ENCODE peak calls at places on chromosomes 6 and 20, in eight cellular contexts. One of them, this sample, is unnamed.

GRCh38 chr6:165244524-165245247 is 64.7 kb downstream of the C6orf118 start:
- DNase-seq in A549: no peak
- DNase-seq in HCT116: no peak
- DNase-seq in SK-N-SH: no peak
- DNase-seq in WTC11: no peak
- DNase-seq in endothelial cell of umbilical vein: no peak
- DNase-seq in K562: no peak
- DNase-seq in NB4: no peak
- DNase-seq in this sample: peak; percentile 52

GRCh38 chr6:46262928-46263708 is 92.3 kb upstream of the ENPP5 start:
- DNase-seq in A549: no peak
- DNase-seq in HCT116: no peak
- DNase-seq in SK-N-SH: no peak
- DNase-seq in WTC11: no peak
- DNase-seq in endothelial cell of umbilical vein: no peak
- DNase-seq in K562: no peak
- DNase-seq in NB4: no peak
- DNase-seq in this sample: no peak

GRCh38 chr6:112258636-112259336 is 4.4 kb upstream of the LAMA4 start:
- DNase-seq in A549: no peak
- DNase-seq in HCT116: no peak
- DNase-seq in SK-N-SH: no peak
- DNase-seq in WTC11: no peak
- DNase-seq in endothelial cell of umbilical vein: no peak
- DNase-seq in K562: no peak
- DNase-seq in NB4: no peak
- DNase-seq in this sample: no peak

GRCh38 chr20:63863798-63864544 is 1.1 kb upstream of the TPD52L2 start:
- DNase-seq in A549: peak; percentile 85
- DNase-seq in HCT116: peak; percentile 60
- DNase-seq in SK-N-SH: peak; percentile 77
- DNase-seq in WTC11: peak; percentile 65
- DNase-seq in endothelial cell of umbilical vein: peak; percentile 84
- DNase-seq in K562: peak; percentile 78
- DNase-seq in NB4: peak; percentile 99
- DNase-seq in this sample: peak; percentile 23

GRCh38 chr6:108690326-108691000 is 129.7 kb downstream of the FOXO3 start:
- DNase-seq in A549: no peak
- DNase-seq in HCT116: no peak
- DNase-seq in SK-N-SH: no peak
- DNase-seq in WTC11: no peak
- DNase-seq in endothelial cell of umbilical vein: no peak
- DNase-seq in K562: no peak
- DNase-seq in NB4: no peak
- DNase-seq in this sample: no peak

GRCh38 chr20:8534368-8534767 is 402.3 kb downstream of the PLCB1 start:
- DNase-seq in A549: no peak
- DNase-seq in HCT116: no peak
- DNase-seq in SK-N-SH: no peak
- DNase-seq in WTC11: peak; percentile 38
- DNase-seq in endothelial cell of umbilical vein: no peak
- DNase-seq in K562: no peak
- DNase-seq in NB4: no peak
- DNase-seq in this sample: no peak

GRCh38 chr6:56652231-56652630 is 9.5 kb upstream of the DST start:
- DNase-seq in A549: no peak
- DNase-seq in HCT116: no peak
- DNase-seq in SK-N-SH: no peak
- DNase-seq in WTC11: no peak
- DNase-seq in endothelial cell of umbilical vein: peak; percentile 74
- DNase-seq in K562: no peak
- DNase-seq in NB4: no peak
- DNase-seq in this sample: no peak

GRCh38 chr20:4720977-4721349 is 746 bp upstream of the PRND start:
- DNase-seq in A549: no peak
- DNase-seq in HCT116: no peak
- DNase-seq in SK-N-SH: peak; percentile 34
- DNase-seq in WTC11: peak; percentile 23
- DNase-seq in endothelial cell of umbilical vein: no peak
- DNase-seq in K562: no peak
- DNase-seq in NB4: no peak
- DNase-seq in this sample: no peak

GRCh38 chr6:75023634-75024033 is 182.2 kb downstream of the COL12A1 start:
- DNase-seq in A549: no peak
- DNase-seq in HCT116: no peak
- DNase-seq in SK-N-SH: no peak
- DNase-seq in WTC11: no peak
- DNase-seq in endothelial cell of umbilical vein: peak; percentile 70
- DNase-seq in K562: no peak
- DNase-seq in NB4: no peak
- DNase-seq in this sample: no peak

GRCh38 chr6:135212935-135213334 is 31.8 kb downstream of the MYB start:
- DNase-seq in A549: no peak
- DNase-seq in HCT116: no peak
- DNase-seq in SK-N-SH: no peak
- DNase-seq in WTC11: no peak
- DNase-seq in endothelial cell of umbilical vein: no peak
- DNase-seq in K562: no peak
- DNase-seq in NB4: no peak
- DNase-seq in this sample: no peak

GRCh38 chr6:122872311-122872710 is 83.3 kb downstream of the SMPDL3A start:
- DNase-seq in A549: peak; percentile 48
- DNase-seq in HCT116: no peak
- DNase-seq in SK-N-SH: no peak
- DNase-seq in WTC11: no peak
- DNase-seq in endothelial cell of umbilical vein: no peak
- DNase-seq in K562: no peak
- DNase-seq in NB4: no peak
- DNase-seq in this sample: no peak

GRCh38 chr6:131960371-131961133 is 9.4 kb upstream of the CCN2 start:
- DNase-seq in A549: no peak
- DNase-seq in HCT116: no peak
- DNase-seq in SK-N-SH: no peak
- DNase-seq in WTC11: no peak
- DNase-seq in endothelial cell of umbilical vein: peak; percentile 76
- DNase-seq in K562: no peak
- DNase-seq in NB4: no peak
- DNase-seq in this sample: no peak

GRCh38 chr20:15446373-15446772 is 1109.0 kb upstream of the FLRT3 start:
- DNase-seq in A549: no peak
- DNase-seq in HCT116: no peak
- DNase-seq in SK-N-SH: no peak
- DNase-seq in WTC11: no peak
- DNase-seq in endothelial cell of umbilical vein: peak; percentile 17
- DNase-seq in K562: no peak
- DNase-seq in NB4: no peak
- DNase-seq in this sample: no peak

GRCh38 chr6:134470090-134470975 is 152.4 kb upstream of the SGK1 start:
- DNase-seq in A549: no peak
- DNase-seq in HCT116: no peak
- DNase-seq in SK-N-SH: no peak
- DNase-seq in WTC11: no peak
- DNase-seq in endothelial cell of umbilical vein: no peak
- DNase-seq in K562: no peak
- DNase-seq in NB4: no peak
- DNase-seq in this sample: no peak

GRCh38 chr6:31815025-31815838 is at the start of the genes HSPA1A and HSPA1L:
- DNase-seq in A549: peak; percentile 97
- DNase-seq in HCT116: no peak
- DNase-seq in SK-N-SH: peak; percentile 94
- DNase-seq in WTC11: peak; percentile 98
- DNase-seq in endothelial cell of umbilical vein: peak; percentile 97
- DNase-seq in K562: peak; percentile 97
- DNase-seq in NB4: peak; percentile 94
- DNase-seq in this sample: peak; percentile 91

GRCh38 chr6:116616757-116617093 is 446 bp downstream of the RSPH4A start:
- DNase-seq in A549: peak; percentile 7
- DNase-seq in HCT116: no peak
- DNase-seq in SK-N-SH: peak; percentile 16
- DNase-seq in WTC11: peak; percentile 28
- DNase-seq in endothelial cell of umbilical vein: no peak
- DNase-seq in K562: no peak
- DNase-seq in NB4: peak; percentile 10
- DNase-seq in this sample: peak; percentile 55

GRCh38 chr20:5741089-5741488 is 9.1 kb upstream of the SHLD1 start:
- DNase-seq in A549: peak; percentile 37
- DNase-seq in HCT116: no peak
- DNase-seq in SK-N-SH: no peak
- DNase-seq in WTC11: no peak
- DNase-seq in endothelial cell of umbilical vein: no peak
- DNase-seq in K562: peak; percentile 55
- DNase-seq in NB4: no peak
- DNase-seq in this sample: no peak

GRCh38 chr20:11451793-11452291 is 465.9 kb upstream of the BTBD3 start:
- DNase-seq in A549: no peak
- DNase-seq in HCT116: peak; percentile 26
- DNase-seq in SK-N-SH: no peak
- DNase-seq in WTC11: no peak
- DNase-seq in endothelial cell of umbilical vein: no peak
- DNase-seq in K562: no peak
- DNase-seq in NB4: no peak
- DNase-seq in this sample: no peak

GRCh38 chr20:11454966-11455799 is 462.5 kb upstream of the BTBD3 start:
- DNase-seq in A549: peak; percentile 91
- DNase-seq in HCT116: peak; percentile 90
- DNase-seq in SK-N-SH: no peak
- DNase-seq in WTC11: no peak
- DNase-seq in endothelial cell of umbilical vein: peak; percentile 93
- DNase-seq in K562: no peak
- DNase-seq in NB4: no peak
- DNase-seq in this sample: no peak

GRCh38 chr20:11452326-11452725 is 465.4 kb upstream of the BTBD3 start:
- DNase-seq in A549: no peak
- DNase-seq in HCT116: no peak
- DNase-seq in SK-N-SH: no peak
- DNase-seq in WTC11: no peak
- DNase-seq in endothelial cell of umbilical vein: no peak
- DNase-seq in K562: no peak
- DNase-seq in NB4: peak; percentile 17
- DNase-seq in this sample: no peak

GRCh38 chr20:11457476-11457875 is 460.2 kb upstream of the BTBD3 start:
- DNase-seq in A549: no peak
- DNase-seq in HCT116: no peak
- DNase-seq in SK-N-SH: no peak
- DNase-seq in WTC11: no peak
- DNase-seq in endothelial cell of umbilical vein: no peak
- DNase-seq in K562: no peak
- DNase-seq in NB4: no peak
- DNase-seq in this sample: no peak

GRCh38 chr20:11453430-11453829 is 464.3 kb upstream of the BTBD3 start:
- DNase-seq in A549: peak; percentile 89
- DNase-seq in HCT116: no peak
- DNase-seq in SK-N-SH: no peak
- DNase-seq in WTC11: no peak
- DNase-seq in endothelial cell of umbilical vein: peak; percentile 64
- DNase-seq in K562: no peak
- DNase-seq in NB4: peak; percentile 49
- DNase-seq in this sample: no peak
- TF ChIP-seq MAX in A549: peak; percentile 82
- TF ChIP-seq MAX in HCT116: no peak
- TF ChIP-seq MAX in SK-N-SH: no peak
- TF ChIP-seq MAX in WTC11: no peak
- TF ChIP-seq MAX in endothelial cell of umbilical vein: no peak
- TF ChIP-seq MAX in K562: no peak
- TF ChIP-seq MAX in NB4: no peak
- TF ChIP-seq MAX in this sample: no peak

GRCh38 chr20:34473262-34473883 is 42.8 kb upstream of the DYNLRB1 start:
- DNase-seq in A549: peak; percentile 74
- DNase-seq in HCT116: peak; percentile 48
- DNase-seq in SK-N-SH: peak; percentile 73
- DNase-seq in WTC11: peak; percentile 74
- DNase-seq in endothelial cell of umbilical vein: peak; percentile 21
- DNase-seq in K562: peak; percentile 32
- DNase-seq in NB4: peak; percentile 77
- DNase-seq in this sample: peak; percentile 67
- TF ChIP-seq MAX in A549: no peak
- TF ChIP-seq MAX in HCT116: no peak
- TF ChIP-seq MAX in SK-N-SH: no peak
- TF ChIP-seq MAX in WTC11: no peak
- TF ChIP-seq MAX in endothelial cell of umbilical vein: no peak
- TF ChIP-seq MAX in K562: no peak
- TF ChIP-seq MAX in NB4: no peak
- TF ChIP-seq MAX in this sample: no peak

GRCh38 chr6:7910654-7911344 is at the start of gene TXNDC5:
- DNase-seq in A549: peak; percentile 58
- DNase-seq in HCT116: no peak
- DNase-seq in SK-N-SH: peak; percentile 97
- DNase-seq in WTC11: peak; percentile 73
- DNase-seq in endothelial cell of umbilical vein: peak; percentile 77
- DNase-seq in K562: peak; percentile 97
- DNase-seq in NB4: peak; percentile 86
- DNase-seq in this sample: no peak
- TF ChIP-seq MAX in A549: peak; percentile 46
- TF ChIP-seq MAX in HCT116: peak; percentile 40
- TF ChIP-seq MAX in SK-N-SH: peak; percentile 53
- TF ChIP-seq MAX in WTC11: peak; percentile 59
- TF ChIP-seq MAX in endothelial cell of umbilical vein: no peak
- TF ChIP-seq MAX in K562: no peak
- TF ChIP-seq MAX in NB4: no peak
- TF ChIP-seq MAX in this sample: peak; percentile 61

GRCh38 chr6:25485820-25486559 is 166.0 kb upstream of the SCGN start:
- DNase-seq in A549: no peak
- DNase-seq in HCT116: no peak
- DNase-seq in SK-N-SH: peak; percentile 39
- DNase-seq in WTC11: no peak
- DNase-seq in endothelial cell of umbilical vein: peak; percentile 40
- DNase-seq in K562: no peak
- DNase-seq in NB4: no peak
- DNase-seq in this sample: no peak

GRCh38 chr6:25488156-25488555 is 163.9 kb upstream of the SCGN start:
- DNase-seq in A549: no peak
- DNase-seq in HCT116: no peak
- DNase-seq in SK-N-SH: no peak
- DNase-seq in WTC11: no peak
- DNase-seq in endothelial cell of umbilical vein: no peak
- DNase-seq in K562: no peak
- DNase-seq in NB4: no peak
- DNase-seq in this sample: no peak

GRCh38 chr6:25484900-25485299 is 167.1 kb upstream of the SCGN start:
- DNase-seq in A549: no peak
- DNase-seq in HCT116: no peak
- DNase-seq in SK-N-SH: no peak
- DNase-seq in WTC11: no peak
- DNase-seq in endothelial cell of umbilical vein: no peak
- DNase-seq in K562: no peak
- DNase-seq in NB4: no peak
- DNase-seq in this sample: no peak

GRCh38 chr6:25487012-25487411 is 165.0 kb upstream of the SCGN start:
- DNase-seq in A549: no peak
- DNase-seq in HCT116: no peak
- DNase-seq in SK-N-SH: no peak
- DNase-seq in WTC11: no peak
- DNase-seq in endothelial cell of umbilical vein: no peak
- DNase-seq in K562: no peak
- DNase-seq in NB4: no peak
- DNase-seq in this sample: no peak

DNA sequence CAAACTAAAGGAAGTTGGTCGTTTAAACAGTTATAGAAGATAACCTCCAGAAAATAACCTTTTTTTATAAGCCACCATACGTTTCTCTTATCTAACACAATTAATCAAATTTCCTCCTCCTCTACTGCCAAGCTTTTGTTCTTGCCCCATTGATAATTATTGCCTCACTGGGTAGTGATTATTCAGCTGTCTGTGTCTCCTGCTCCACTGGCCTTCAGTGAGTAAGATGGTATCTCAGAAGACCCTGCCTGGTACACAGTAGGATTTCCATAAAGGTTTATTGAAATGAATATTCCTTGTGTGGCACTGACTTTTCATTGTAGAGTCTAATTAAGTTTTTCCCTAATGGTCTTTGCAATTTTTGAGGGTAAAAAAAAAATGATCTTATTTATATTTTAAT is 165.4 kb upstream of the SCGN start:
- DNase-seq in A549: no peak
- DNase-seq in HCT116: no peak
- DNase-seq in SK-N-SH: peak; percentile 33
- DNase-seq in WTC11: no peak
- DNase-seq in endothelial cell of umbilical vein: no peak
- DNase-seq in K562: no peak
- DNase-seq in NB4: no peak
- DNase-seq in this sample: no peak
- TF ChIP-seq MAX in A549: no peak
- TF ChIP-seq MAX in HCT116: no peak
- TF ChIP-seq MAX in SK-N-SH: no peak
- TF ChIP-seq MAX in WTC11: no peak
- TF ChIP-seq MAX in endothelial cell of umbilical vein: no peak
- TF ChIP-seq MAX in K562: no peak
- TF ChIP-seq MAX in NB4: no peak
- TF ChIP-seq MAX in this sample: no peak